ENCODE peak calls at places on chromosomes 16 and 17, in five cellular contexts. C, G, U, E and Y are unnamed samples.

GRCh38 chr17:34156741-34157589 is 98.1 kb upstream of the CCL2 start:
- DNase-seq in G (no peak), C (no peak), E (no peak), U (no peak), Y (no peak)

GRCh38 chr16:30395992-30396560 is 856 bp downstream of the ZNF48 start:
- DNase-seq in U (no peak), C (no peak), E (no peak), G (peak; percentile 27), Y (no peak)

GRCh38 chr17:10843806-10844205 is 5.9 kb upstream of the PIRT start:
- DNase-seq in U (no peak), E (peak; percentile 0), G (no peak), C (no peak), Y (no peak)

GRCh38 chr17:64565563-64565962 is 58.8 kb downstream of the CEP95 start:
- DNase-seq in G (no peak), U (no peak), E (no peak), C (no peak), Y (no peak)

GRCh38 chr17:48037924-48038323 is 327 bp upstream of the COPZ2 start:
- DNase-seq in C (no peak), E (no peak), G (no peak), U (no peak), Y (no peak)

GRCh38 chr16:24800586-24800985 is 45.2 kb upstream of the SLC5A11 start:
- DNase-seq in E (peak; percentile 33), U (no peak), G (peak; percentile 21), C (peak; percentile 15), Y (peak; percentile 56)

GRCh38 chr17:60314423-60314822 is 77.5 kb downstream of the USP32 start:
- DNase-seq in C (no peak), G (no peak), E (no peak), U (no peak), Y (no peak)

GRCh38 chr17:77285594-77286390 is 145.0 kb downstream of the SEC14L1 start:
- DNase-seq in C (peak; percentile 98), U (no peak), G (no peak), E (peak; percentile 97), Y (no peak)

GRCh38 chr16:46859719-46860152 is 24.4 kb upstream of the GPT2 start:
- DNase-seq in E (peak; percentile 86), C (peak; percentile 79), G (peak; percentile 32), U (no peak), Y (no peak)

GRCh38 chr16:19163215-19163614 is 4.8 kb upstream of the SYT17 start:
- DNase-seq in E (no peak), C (no peak), U (no peak), G (no peak), Y (no peak)

GRCh38 chr17:68238488-68238887 is 9.4 kb upstream of the AMZ2 start:
- DNase-seq in U (no peak), G (no peak), C (no peak), E (no peak), Y (no peak)

GRCh38 chr16:89330177-89330856 is 112.8 kb downstream of the ZNF778 start:
- DNase-seq in C (peak; percentile 61), G (peak; percentile 39), U (no peak), E (peak; percentile 78), Y (no peak)

GRCh38 chr17:76384987-76385891 is 830 bp downstream of the SPHK1 start:
- DNase-seq in G (peak; percentile 51), E (peak; percentile 69), U (no peak), C (no peak), Y (no peak)

GRCh38 chr16:80200079-80200478 is 340.7 kb upstream of the DYNLRB2 start:
- DNase-seq in C (no peak), E (no peak), U (no peak), G (no peak), Y (no peak)

GRCh38 chr16:85891033-85891775 is 7.8 kb upstream of the IRF8 start:
- DNase-seq in G (no peak), C (peak; percentile 30), E (peak; percentile 57), U (no peak), Y (no peak)

GRCh38 chr17:76546556-76547182 is 6.8 kb downstream of the PRCD start:
- DNase-seq in U (no peak), E (peak; percentile 96), G (no peak), C (no peak), Y (no peak)

GRCh38 chr17:79851461-79851817 is 12.2 kb upstream of the CBX4 start:
- DNase-seq in C (peak; percentile 76), G (no peak), E (no peak), U (no peak), Y (no peak)

GRCh38 chr17:72985882-72986720 is 106.4 kb downstream of the SLC39A11 start:
- DNase-seq in U (peak; percentile 39), C (peak; percentile 28), E (peak; percentile 55), G (peak; percentile 84), Y (peak; percentile 96)

GRCh38 chr17:81514735-81515529 is 2.3 kb upstream of the ACTG1 start:
- DNase-seq in G (peak; percentile 26), C (no peak), U (no peak), E (peak; percentile 86), Y (peak; percentile 88)

GRCh38 chr17:40485851-40486512 is 15.4 kb downstream of the TNS4 start:
- DNase-seq in G (no peak), E (peak; percentile 99), U (no peak), C (peak; percentile 61), Y (no peak)

GRCh38 chr16:46573008-46573833 is 48.0 kb downstream of the SHCBP1 start:
- DNase-seq in U (no peak), C (no peak), G (peak; percentile 22), E (peak; percentile 47), Y (no peak)

GRCh38 chr16:620700-621525 is 9.9 kb upstream of the WFIKKN1 start:
- DNase-seq in E (no peak), G (no peak), U (no peak), C (no peak), Y (no peak)

GRCh38 chr16:58426095-58426494 is 33.8 kb downstream of the GINS3 start:
- DNase-seq in C (no peak), E (no peak), U (no peak), G (no peak), Y (peak; percentile 72)

GRCh38 chr17:75572713-75573539 is 14.7 kb upstream of the MYO15B start:
- DNase-seq in E (no peak), G (no peak), U (no peak), C (no peak), Y (no peak)

GRCh38 chr16:46673320-46674013 is 15.5 kb downstream of the VPS35 start:
- DNase-seq in U (no peak), E (peak; percentile 50), G (peak; percentile 78), C (no peak), Y (peak; percentile 89)

GRCh38 chr16:82072313-82072712 is 37.3 kb downstream of the HSD17B2 start:
- DNase-seq in G (no peak), C (no peak), E (no peak), U (no peak), Y (no peak)

GRCh38 chr17:9120471-9120870 is 99.2 kb downstream of the NTN1 start:
- DNase-seq in C (no peak), E (no peak), G (peak; percentile 20), U (no peak), Y (peak; percentile 72)

GRCh38 chr16:75317101-75317522 is 65.7 kb upstream of the BCAR1 start:
- DNase-seq in E (peak; percentile 48), U (no peak), G (no peak), C (no peak), Y (no peak)

GRCh38 chr17:43823350-43824084 is 9.4 kb downstream of the MPP3 start:
- DNase-seq in E (no peak), C (no peak), U (no peak), G (no peak), Y (no peak)

GRCh38 chr17:1108560-1108809 is 71.3 kb downstream of the ABR start:
- DNase-seq in E (no peak), G (no peak), C (no peak), U (no peak), Y (no peak)
- H2AFZ ChIP-seq in E (no peak overlapping the region), G (no peak overlapping the region), C (peak overlapping the region; percentile 83), U (no peak overlapping the region), Y (no peak overlapping the region)

GRCh38 chr16:50467559-50467942 is 80.6 kb upstream of the NKD1 start:
- DNase-seq in G (no peak), C (no peak), U (no peak), E (no peak), Y (no peak)
- H3K9ac ChIP-seq in G (no peak overlapping the region), C (no peak overlapping the region), U (no peak overlapping the region), E (no peak overlapping the region), Y (no peak overlapping the region)

GRCh38 chr17:42399948-42400843 is 12.0 kb upstream of the STAT3 start:
- DNase-seq in E (no peak), G (no peak), U (no peak), C (no peak), Y (no peak)
- H2AFZ ChIP-seq in E (no peak overlapping the region), G (no peak overlapping the region), U (no peak overlapping the region), C (no peak overlapping the region), Y (no peak overlapping the region)

GRCh38 chr17:35486920-35487727 is 38.6 kb upstream of the SLFN13 start:
- DNase-seq in E (peak; percentile 79), G (no peak), C (no peak), U (no peak), Y (no peak)
- H3K9ac ChIP-seq in E (no peak overlapping the region), G (peak overlapping the region; percentile 69), C (no peak overlapping the region), U (no peak overlapping the region), Y (no peak overlapping the region)

GRCh38 chr17:53629188-53629587 is 193.5 kb upstream of the KIF2B start:
- DNase-seq in G (no peak), C (no peak), E (peak; percentile 81), U (no peak), Y (no peak)

GRCh38 chr17:53627511-53627910 is 195.2 kb upstream of the KIF2B start:
- DNase-seq in E (peak; percentile 80), C (no peak), U (no peak), G (no peak), Y (no peak)

GRCh38 chr17:53630115-53630514 is 192.6 kb upstream of the KIF2B start:
- DNase-seq in U (no peak), E (no peak), G (no peak), C (no peak), Y (no peak)

GRCh38 chr17:53628011-53628410 is 194.7 kb upstream of the KIF2B start:
- DNase-seq in E (peak; percentile 82), G (no peak), U (no peak), C (peak; percentile 30), Y (no peak)

DNA sequence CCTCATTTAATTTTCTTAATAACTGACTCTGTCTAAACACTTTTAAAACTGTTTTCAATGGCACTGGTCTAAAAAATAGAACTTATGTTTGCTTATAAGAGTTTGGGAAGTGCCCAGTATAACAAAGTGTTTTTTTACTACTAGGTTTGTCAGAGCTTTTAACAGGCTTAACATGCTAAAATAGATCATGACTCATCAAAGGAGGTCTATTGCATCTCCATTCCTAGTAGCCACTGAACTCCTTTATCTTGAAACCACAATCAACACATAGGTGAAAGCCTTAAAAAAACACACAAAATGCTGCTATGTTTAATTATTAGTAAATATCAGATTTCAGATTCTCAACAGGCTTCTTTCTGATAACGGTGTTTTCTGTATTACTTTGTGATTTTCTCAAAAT is 196.4 kb upstream of the KIF2B start:
- DNase-seq in G (peak; percentile 25), E (peak; percentile 90), U (no peak), C (peak; percentile 36), Y (no peak)
- H2AFZ ChIP-seq in G (no peak overlapping the region), E (no peak overlapping the region), U (no peak overlapping the region), C (no peak overlapping the region), Y (no peak overlapping the region)

DNA sequence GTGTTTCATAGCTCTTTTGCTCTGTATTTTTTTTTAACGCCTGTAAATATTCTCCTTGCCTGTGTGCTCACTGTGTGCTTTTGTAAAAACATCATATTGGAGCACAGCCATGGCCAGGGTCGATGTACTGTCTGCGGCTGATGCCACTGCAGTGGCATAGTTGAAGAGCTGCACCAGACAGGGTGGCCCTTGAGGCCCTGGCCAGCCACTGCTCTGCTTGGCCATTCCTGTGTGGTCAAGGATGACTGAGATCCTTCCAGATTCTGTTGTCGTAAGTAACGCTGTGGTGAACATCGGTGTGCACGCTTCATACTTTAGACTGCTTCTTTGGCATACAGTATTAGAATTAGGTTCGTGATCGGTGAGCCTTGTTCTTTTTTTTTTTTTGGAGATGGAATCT is 14.6 kb downstream of the CRAMP1 start:
- DNase-seq in U (no peak), E (no peak), C (no peak), G (no peak), Y (no peak)
- H3K9ac ChIP-seq in U (no peak overlapping the region), E (no peak overlapping the region), C (no peak overlapping the region), G (no peak overlapping the region), Y (no peak overlapping the region)